ENCODE peak calls at places on chromosome 18, in four cellular contexts. One of them, this sample, is unnamed.

GRCh38 chr18:27785815-27786537 is 391.0 kb downstream of the CDH2 start:
- DNase-seq in NCI-H1048: no peak
- DNase-seq in stimulated activated CD4-positive, alpha-beta T cell treated with anti-CD3 and anti-CD28 coated beads, Interleukin-15, amount 100 ng/mL, for 24 hours: no peak
- DNase-seq in stimulated activated CD8-positive, alpha-beta memory T cell treated with anti-CD3 and anti-CD28 coated beads, Interleukin-15, amount 100 ng/mL, for 24 hours: no peak
- DNase-seq in this sample: no peak

GRCh38 chr18:69518989-69519388 is 118.3 kb downstream of the DOK6 start:
- DNase-seq in NCI-H1048: no peak
- DNase-seq in stimulated activated CD4-positive, alpha-beta T cell treated with anti-CD3 and anti-CD28 coated beads, Interleukin-15, amount 100 ng/mL, for 24 hours: no peak
- DNase-seq in stimulated activated CD8-positive, alpha-beta memory T cell treated with anti-CD3 and anti-CD28 coated beads, Interleukin-15, amount 100 ng/mL, for 24 hours: no peak
- DNase-seq in this sample: no peak

GRCh38 chr18:76490701-76491171 is 4.3 kb downstream of the ZNF516 start:
- DNase-seq in NCI-H1048: no peak
- DNase-seq in stimulated activated CD4-positive, alpha-beta T cell treated with anti-CD3 and anti-CD28 coated beads, Interleukin-15, amount 100 ng/mL, for 24 hours: peak; percentile 39
- DNase-seq in stimulated activated CD8-positive, alpha-beta memory T cell treated with anti-CD3 and anti-CD28 coated beads, Interleukin-15, amount 100 ng/mL, for 24 hours: no peak
- DNase-seq in this sample: peak; percentile 85

GRCh38 chr18:7980661-7981060 is 413.5 kb downstream of the PTPRM start:
- DNase-seq in NCI-H1048: no peak
- DNase-seq in stimulated activated CD4-positive, alpha-beta T cell treated with anti-CD3 and anti-CD28 coated beads, Interleukin-15, amount 100 ng/mL, for 24 hours: no peak
- DNase-seq in stimulated activated CD8-positive, alpha-beta memory T cell treated with anti-CD3 and anti-CD28 coated beads, Interleukin-15, amount 100 ng/mL, for 24 hours: no peak
- DNase-seq in this sample: no peak

GRCh38 chr18:45839415-45840395 is 14.2 kb downstream of the SIGLEC15 start:
- DNase-seq in NCI-H1048: no peak
- DNase-seq in stimulated activated CD4-positive, alpha-beta T cell treated with anti-CD3 and anti-CD28 coated beads, Interleukin-15, amount 100 ng/mL, for 24 hours: peak; percentile 36
- DNase-seq in stimulated activated CD8-positive, alpha-beta memory T cell treated with anti-CD3 and anti-CD28 coated beads, Interleukin-15, amount 100 ng/mL, for 24 hours: no peak
- DNase-seq in this sample: peak; percentile 96

GRCh38 chr18:30929718-30930117 is 112.8 kb downstream of the DSC3 start:
- DNase-seq in NCI-H1048: no peak
- DNase-seq in stimulated activated CD4-positive, alpha-beta T cell treated with anti-CD3 and anti-CD28 coated beads, Interleukin-15, amount 100 ng/mL, for 24 hours: no peak
- DNase-seq in stimulated activated CD8-positive, alpha-beta memory T cell treated with anti-CD3 and anti-CD28 coated beads, Interleukin-15, amount 100 ng/mL, for 24 hours: no peak
- DNase-seq in this sample: no peak

GRCh38 chr18:52570975-52571374 is 231.0 kb downstream of the DCC start:
- DNase-seq in NCI-H1048: no peak
- DNase-seq in stimulated activated CD4-positive, alpha-beta T cell treated with anti-CD3 and anti-CD28 coated beads, Interleukin-15, amount 100 ng/mL, for 24 hours: no peak
- DNase-seq in stimulated activated CD8-positive, alpha-beta memory T cell treated with anti-CD3 and anti-CD28 coated beads, Interleukin-15, amount 100 ng/mL, for 24 hours: no peak
- DNase-seq in this sample: peak; percentile 4

GRCh38 chr18:45554070-45554767 is 61.1 kb upstream of the SLC14A2 start:
- DNase-seq in NCI-H1048: no peak
- DNase-seq in stimulated activated CD4-positive, alpha-beta T cell treated with anti-CD3 and anti-CD28 coated beads, Interleukin-15, amount 100 ng/mL, for 24 hours: no peak
- DNase-seq in stimulated activated CD8-positive, alpha-beta memory T cell treated with anti-CD3 and anti-CD28 coated beads, Interleukin-15, amount 100 ng/mL, for 24 hours: no peak
- DNase-seq in this sample: no peak

GRCh38 chr18:45755936-45756335 is 32.0 kb downstream of the SLC14A1 start:
- DNase-seq in NCI-H1048: no peak
- DNase-seq in stimulated activated CD4-positive, alpha-beta T cell treated with anti-CD3 and anti-CD28 coated beads, Interleukin-15, amount 100 ng/mL, for 24 hours: no peak
- DNase-seq in stimulated activated CD8-positive, alpha-beta memory T cell treated with anti-CD3 and anti-CD28 coated beads, Interleukin-15, amount 100 ng/mL, for 24 hours: no peak
- DNase-seq in this sample: peak; percentile 66

GRCh38 chr18:50571606-50572005 is 11.7 kb downstream of the MAPK4 start:
- DNase-seq in NCI-H1048: no peak
- DNase-seq in stimulated activated CD4-positive, alpha-beta T cell treated with anti-CD3 and anti-CD28 coated beads, Interleukin-15, amount 100 ng/mL, for 24 hours: no peak
- DNase-seq in stimulated activated CD8-positive, alpha-beta memory T cell treated with anti-CD3 and anti-CD28 coated beads, Interleukin-15, amount 100 ng/mL, for 24 hours: no peak
- DNase-seq in this sample: no peak

GRCh38 chr18:2657788-2658458 is 2.4 kb downstream of the SMCHD1 start:
- DNase-seq in NCI-H1048: no peak
- DNase-seq in stimulated activated CD4-positive, alpha-beta T cell treated with anti-CD3 and anti-CD28 coated beads, Interleukin-15, amount 100 ng/mL, for 24 hours: no peak
- DNase-seq in stimulated activated CD8-positive, alpha-beta memory T cell treated with anti-CD3 and anti-CD28 coated beads, Interleukin-15, amount 100 ng/mL, for 24 hours: no peak
- DNase-seq in this sample: peak; percentile 65

GRCh38 chr18:58268849-58269248 is 224.8 kb downstream of the NEDD4L start:
- DNase-seq in NCI-H1048: no peak
- DNase-seq in stimulated activated CD4-positive, alpha-beta T cell treated with anti-CD3 and anti-CD28 coated beads, Interleukin-15, amount 100 ng/mL, for 24 hours: no peak
- DNase-seq in stimulated activated CD8-positive, alpha-beta memory T cell treated with anti-CD3 and anti-CD28 coated beads, Interleukin-15, amount 100 ng/mL, for 24 hours: no peak
- DNase-seq in this sample: no peak

GRCh38 chr18:28588884-28589549 is 412.1 kb upstream of the CDH2 start:
- DNase-seq in NCI-H1048: no peak
- DNase-seq in stimulated activated CD4-positive, alpha-beta T cell treated with anti-CD3 and anti-CD28 coated beads, Interleukin-15, amount 100 ng/mL, for 24 hours: no peak
- DNase-seq in stimulated activated CD8-positive, alpha-beta memory T cell treated with anti-CD3 and anti-CD28 coated beads, Interleukin-15, amount 100 ng/mL, for 24 hours: no peak
- DNase-seq in this sample: no peak

GRCh38 chr18:7452331-7452730 is 114.8 kb upstream of the PTPRM start:
- DNase-seq in NCI-H1048: no peak
- DNase-seq in stimulated activated CD4-positive, alpha-beta T cell treated with anti-CD3 and anti-CD28 coated beads, Interleukin-15, amount 100 ng/mL, for 24 hours: peak; percentile 8
- DNase-seq in stimulated activated CD8-positive, alpha-beta memory T cell treated with anti-CD3 and anti-CD28 coated beads, Interleukin-15, amount 100 ng/mL, for 24 hours: no peak
- DNase-seq in this sample: peak; percentile 77

GRCh38 chr18:1436199-1436598 is 531.5 kb downstream of the ADCYAP1 start:
- DNase-seq in NCI-H1048: no peak
- DNase-seq in stimulated activated CD4-positive, alpha-beta T cell treated with anti-CD3 and anti-CD28 coated beads, Interleukin-15, amount 100 ng/mL, for 24 hours: no peak
- DNase-seq in stimulated activated CD8-positive, alpha-beta memory T cell treated with anti-CD3 and anti-CD28 coated beads, Interleukin-15, amount 100 ng/mL, for 24 hours: no peak
- DNase-seq in this sample: no peak

GRCh38 chr18:59672125-59672769 is 25.0 kb downstream of the CCBE1 start:
- DNase-seq in NCI-H1048: no peak
- DNase-seq in stimulated activated CD4-positive, alpha-beta T cell treated with anti-CD3 and anti-CD28 coated beads, Interleukin-15, amount 100 ng/mL, for 24 hours: no peak
- DNase-seq in stimulated activated CD8-positive, alpha-beta memory T cell treated with anti-CD3 and anti-CD28 coated beads, Interleukin-15, amount 100 ng/mL, for 24 hours: no peak
- DNase-seq in this sample: no peak